ENCODE peak calls at places on chromosomes 4 and X, in four cellular contexts. Z is HCT116, E is HepG2, G is K562. H is an unnamed sample.
A peak's percentile ranks its signal among the peaks of the same experiment; 100 is the strongest.

GRCh38 chrX:80237072-80237471 is 183.2 kb upstream of the TENT5D start:
- DNase-seq in Z (no peak), G (peak; percentile 37), E (no peak), H (no peak)

GRCh38 chrX:13742397-13743176 is 8.0 kb downstream of the OFD1 start:
- DNase-seq in Z (no peak), E (peak; percentile 21), G (no peak), H (no peak)

GRCh38 chrX:24025741-24026402 is 1.1 kb downstream of the KLHL15 start:
- DNase-seq in E (no peak), Z (peak; percentile 24), G (no peak), H (no peak)

GRCh38 chrX:56089376-56089775 is 142.8 kb upstream of the KLF8 start:
- DNase-seq in G (no peak), Z (no peak), E (no peak), H (no peak)

GRCh38 chrX:73262991-73263390 is 48.3 kb upstream of the NAP1L2 start:
- DNase-seq in Z (peak; percentile 0), G (peak; percentile 10), E (peak; percentile 7), H (peak; percentile 2)

GRCh38 chr4:189940178-189941004 is at the start of gene FRG1:
- DNase-seq in E (peak; percentile 88), G (peak; percentile 95), Z (peak; percentile 87), H (peak; percentile 96)

GRCh38 chr4:23902203-23902602 is 12.4 kb upstream of the PPARGC1A start:
- DNase-seq in Z (no peak), G (no peak), E (no peak), H (no peak)

GRCh38 chrX:150062292-150063137 is 124.2 kb upstream of the EOLA2 start:
- DNase-seq in G (no peak), E (no peak), Z (no peak), H (no peak)

DNA sequence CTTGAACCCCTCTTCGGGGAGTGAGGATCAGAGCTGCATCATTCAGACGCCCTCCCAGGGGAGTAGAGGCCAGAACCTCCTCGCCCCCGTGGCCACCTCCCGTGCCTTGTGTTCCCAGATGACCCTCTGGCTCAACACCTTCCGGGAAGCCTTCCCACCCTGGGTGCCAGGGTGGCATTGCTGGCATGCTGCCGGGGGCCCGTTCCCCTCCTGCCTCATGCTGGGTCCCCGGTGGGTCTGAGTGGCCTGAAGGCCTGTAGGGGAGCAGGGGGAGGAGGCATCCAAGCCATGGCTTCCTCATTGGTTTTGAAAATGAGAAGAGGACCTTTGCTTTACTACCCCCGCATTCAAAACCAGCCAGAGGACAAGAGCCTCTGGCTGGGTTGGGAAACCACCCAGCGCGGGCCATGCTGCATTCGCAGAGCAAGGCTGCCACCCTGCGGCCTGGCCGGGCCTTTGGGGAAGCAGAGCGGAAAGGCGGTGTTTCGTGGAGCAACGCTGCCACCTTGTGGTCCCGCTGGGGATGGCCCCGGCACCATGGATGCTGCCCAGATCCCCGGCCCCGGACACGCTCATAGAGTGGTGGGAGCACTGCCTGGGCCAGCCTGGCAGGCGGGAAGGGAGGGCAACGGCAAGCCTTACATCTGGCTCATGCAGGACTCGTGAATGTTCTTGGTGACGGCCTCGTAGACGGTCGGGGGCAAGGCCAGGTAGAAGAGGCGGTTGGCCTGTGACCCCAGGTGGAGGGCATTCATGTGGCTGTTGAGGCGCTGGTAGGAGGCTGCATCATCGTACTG is 11.9 kb downstream of the G6PD start:
- DNase-seq in G (peak; percentile 89), E (peak; percentile 56), Z (peak; percentile 28), H (peak; percentile 95)
- TF ChIP-seq POLR2AphosphoS5 in G (peak; percentile 24), E (no peak), Z (peak; percentile 23), H (no peak)

GRCh38 chr4:147310312-147310711 is 170.6 kb upstream of the EDNRA start:
- DNase-seq in Z (no peak), G (no peak), E (no peak), H (no peak)
- TF ChIP-seq RAD21 in Z (no peak), G (no peak), E (no peak), H (no peak)

GRCh38 chr4:71187399-71188196 is 151.2 kb upstream of the SLC4A4 start:
- DNase-seq in G (no peak), E (no peak), Z (no peak), H (no peak)
- TF ChIP-seq ELF1 in G (no peak), E (no peak), Z (no peak), H (no peak)

GRCh38 chrX:429266-429825 is 42.6 kb upstream of the PPP2R3B start:
- DNase-seq in Z (no peak), G (no peak), E (no peak), H (no peak)
- TF ChIP-seq POLR2AphosphoS5 in Z (no peak), G (no peak), E (no peak), H (no peak)

GRCh38 chr4:8880851-8881250 is 9.2 kb upstream of the HMX1 start:
- DNase-seq in E (no peak), Z (no peak), G (no peak), H (no peak)

GRCh38 chr4:8886625-8887406 is 15.2 kb upstream of the HMX1 start:
- DNase-seq in E (no peak), G (peak; percentile 3), Z (no peak), H (no peak)

GRCh38 chr4:8879574-8879973 is 7.9 kb upstream of the HMX1 start:
- DNase-seq in E (no peak), G (no peak), Z (no peak), H (no peak)

GRCh38 chr4:8877780-8878040 is 6.1 kb upstream of the HMX1 start:
- DNase-seq in E (no peak), G (no peak), Z (no peak), H (no peak)

GRCh38 chr4:8882239-8882638 is 10.6 kb upstream of the HMX1 start:
- DNase-seq in E (no peak), G (no peak), Z (peak; percentile 4), H (peak; percentile 64)
- TF ChIP-seq RAD21 in E (no peak), G (no peak), Z (peak; percentile 28), H (no peak)

GRCh38 chrX:72202792-72203401 is 21.3 kb downstream of the PIN4 start:
- DNase-seq in Z (no peak), E (no peak), G (no peak), H (no peak)
- TF ChIP-seq ELF1 in Z (no peak), E (no peak), G (no peak), H (no peak)

H was measured in SK-N-SH.